ENCODE peak calls at places on chromosomes 3 and 15, in ten cellular contexts. C, N, F, L, W, E, I, M, Q and A are unnamed samples.
A peak's percentile ranks its signal among the peaks of the same experiment; 100 is the strongest.

GRCh38 chr15:49242820-49243219 is 72.8 kb downstream of the GALK2 start:
- DNase-seq in W (no peak), Q (no peak), F (no peak), N (peak; percentile 65), C (peak; percentile 22), L (peak; percentile 98), I (peak; percentile 66), M (no peak), E (no peak), A (no peak)

GRCh38 chr3:71511037-71511436 is 72.5 kb downstream of the FOXP1 start:
- DNase-seq in I (peak; percentile 83), Q (no peak), F (no peak), W (no peak), E (no peak), N (peak; percentile 75), C (no peak), L (peak; percentile 99), M (no peak), A (no peak)

GRCh38 chr15:80840173-80841130 is 61.3 kb downstream of the CEMIP start:
- DNase-seq in F (no peak), L (no peak), M (no peak), E (peak; percentile 66), C (no peak), Q (no peak), N (no peak), W (no peak), I (no peak), A (no peak)

GRCh38 chr3:94184781-94185180 is 121.9 kb downstream of the NSUN3 start:
- DNase-seq in F (no peak), L (peak; percentile 56), M (no peak), C (no peak), I (no peak), Q (peak; percentile 71), W (no peak), N (no peak), E (no peak), A (no peak)

GRCh38 chr3:149462653-149463052 is 11.8 kb upstream of the TM4SF4 start:
- DNase-seq in M (no peak), E (no peak), I (peak; percentile 66), Q (no peak), L (peak; percentile 73), W (no peak), C (no peak), F (no peak), N (no peak), A (no peak)

GRCh38 chr15:61724276-61724939 is 335.8 kb downstream of the VPS13C start:
- DNase-seq in L (no peak), W (no peak), I (no peak), Q (no peak), N (no peak), M (no peak), E (peak; percentile 42), C (no peak), F (no peak), A (no peak)

GRCh38 chr3:43810797-43811196 is 120.1 kb downstream of the ABHD5 start:
- DNase-seq in F (no peak), W (no peak), C (no peak), I (no peak), N (no peak), L (no peak), E (no peak), Q (peak; percentile 26), M (no peak), A (no peak)

GRCh38 chr3:127541320-127541719 is 49.2 kb downstream of the TPRA1 start:
- DNase-seq in N (no peak), W (no peak), L (no peak), I (no peak), E (no peak), C (no peak), M (no peak), F (no peak), Q (no peak), A (no peak)

GRCh38 chr15:68704496-68705021 is 116.1 kb downstream of the ANP32A start:
- DNase-seq in N (peak; percentile 84), E (no peak), C (peak; percentile 15), I (no peak), M (no peak), Q (no peak), L (peak; percentile 27), W (no peak), F (no peak), A (no peak)

GRCh38 chr15:55846108-55846707 is 103.3 kb upstream of the PRTG start:
- DNase-seq in L (peak; percentile 67), I (peak; percentile 92), F (no peak), Q (peak; percentile 84), W (peak; percentile 46), E (no peak), N (peak; percentile 90), C (peak; percentile 66), M (peak; percentile 81), A (no peak)

GRCh38 chr3:152455989-152456388 is 187.3 kb downstream of the MBNL1 start:
- DNase-seq in L (no peak), Q (no peak), N (no peak), M (no peak), C (no peak), E (no peak), W (no peak), F (no peak), I (no peak), A (no peak)
- H3K27me3 ChIP-seq in L (no peaks in the 10 kb centered on the region), Q (no peaks in the 10 kb centered on the region), N (no peaks in the 10 kb centered on the region), M (no peaks in the 10 kb centered on the region), C (no peaks in the 10 kb centered on the region), E (no peaks in the 10 kb centered on the region), W (no peaks in the 10 kb centered on the region), F (no peaks in the 10 kb centered on the region), I (no peaks in the 10 kb centered on the region), A (no peaks in the 10 kb centered on the region)

GRCh38 chr15:88802991-88803240 is 320 bp upstream of the ACAN start:
- DNase-seq in F (no peak), W (no peak), M (no peak), N (no peak), L (no peak), E (peak; percentile 67), Q (no peak), C (no peak), I (peak; percentile 41), A (no peak)
- H3K27me3 ChIP-seq in F (no peaks in the 10 kb centered on the region), W (peaks cover 37% of the 10 kb centered on the region), M (peaks cover 32% of the 10 kb centered on the region), N (peaks cover 30% of the 10 kb centered on the region), L (peaks cover 41% of the 10 kb centered on the region), E (no peaks in the 10 kb centered on the region), Q (peaks cover 26% of the 10 kb centered on the region), C (peaks cover 47% of the 10 kb centered on the region), I (peaks cover 41% of the 10 kb centered on the region), A (peaks cover 82% of the 10 kb centered on the region)

DNA sequence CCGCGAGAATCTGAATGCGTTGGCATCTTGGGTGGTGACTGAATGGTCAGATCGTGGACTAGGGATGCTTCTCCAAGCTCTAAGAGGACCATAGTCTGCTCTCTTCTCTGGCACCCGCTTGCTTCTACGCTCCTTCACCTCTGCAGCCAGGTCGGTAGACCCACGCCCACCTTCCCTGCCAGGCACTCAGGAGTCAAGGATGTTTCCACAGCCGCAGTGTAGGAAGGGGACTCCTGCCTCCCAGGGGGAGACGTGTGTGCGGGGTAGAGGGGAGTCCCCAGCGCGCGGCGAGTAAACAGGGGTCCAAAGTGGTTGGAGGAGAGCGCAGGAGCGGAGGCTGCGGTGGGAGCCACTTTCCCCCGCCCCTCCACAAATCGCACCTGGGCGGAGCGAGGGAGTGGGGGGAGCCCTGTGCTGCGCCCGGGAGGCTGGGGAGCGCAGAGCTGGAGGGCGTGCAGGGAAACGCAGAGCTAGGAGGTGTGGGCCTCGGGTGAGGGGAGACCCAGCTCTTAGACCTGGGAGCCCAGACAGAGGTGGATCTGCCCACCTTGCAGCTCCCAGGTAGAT is 1.7 kb downstream of the LRRC3B start:
- DNase-seq in C (no peak), W (peak; percentile 59), I (no peak), F (no peak), N (peak; percentile 38), M (no peak), Q (no peak), E (peak; percentile 57), L (no peak), A (no peak)
- H3K27me3 ChIP-seq in C (peaks cover 68% of the 10 kb centered on the region), W (peaks cover 46% of the 10 kb centered on the region), I (peaks cover 21% of the 10 kb centered on the region), F (no peaks in the 10 kb centered on the region), N (peaks cover 11% of the 10 kb centered on the region), M (no peaks in the 10 kb centered on the region), Q (peaks cover 4% of the 10 kb centered on the region), E (no peaks in the 10 kb centered on the region), L (no peaks in the 10 kb centered on the region), A (peaks cover 31% of the 10 kb centered on the region)

DNA sequence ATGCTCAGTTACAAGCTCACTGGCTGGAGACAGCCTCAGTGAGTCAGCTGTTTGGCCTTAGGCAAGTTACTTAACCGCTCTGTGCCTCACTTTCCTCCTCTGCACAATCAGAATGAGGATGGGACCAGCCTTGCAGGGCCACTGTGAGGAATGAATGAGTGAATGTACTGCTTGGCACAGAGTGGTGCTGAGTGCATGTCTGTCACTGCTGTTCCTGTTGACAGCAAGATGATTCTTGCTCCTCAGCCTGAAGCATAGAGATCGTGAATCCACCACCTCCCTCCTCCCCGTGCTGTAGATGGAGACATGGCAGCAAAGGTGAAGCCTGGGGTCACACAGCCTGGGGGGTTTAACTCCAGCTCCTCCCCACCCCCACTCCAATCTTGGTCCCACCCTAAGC is 14.6 kb upstream of the GRIP2 start:
- DNase-seq in Q (no peak), F (no peak), C (no peak), I (no peak), W (no peak), M (no peak), E (no peak), N (no peak), L (no peak), A (no peak)
- H3K27me3 ChIP-seq in Q (no peaks in the 10 kb centered on the region), F (no peaks in the 10 kb centered on the region), C (no peaks in the 10 kb centered on the region), I (peaks cover 46% of the 10 kb centered on the region), W (no peaks in the 10 kb centered on the region), M (peaks cover 6% of the 10 kb centered on the region), E (no peaks in the 10 kb centered on the region), N (no peaks in the 10 kb centered on the region), L (no peaks in the 10 kb centered on the region), A (peaks cover 19% of the 10 kb centered on the region)

GRCh38 chr15:98425173-98425572 is 223.2 kb upstream of the IGF1R start:
- DNase-seq in W (no peak), L (no peak), I (no peak), E (no peak), N (no peak), C (no peak), F (no peak), Q (no peak), M (no peak), A (no peak)
- H3K27me3 ChIP-seq in W (peaks cover 14% of the 10 kb centered on the region), L (no peaks in the 10 kb centered on the region), I (peaks cover 62% of the 10 kb centered on the region), E (no peaks in the 10 kb centered on the region), N (peaks cover 10% of the 10 kb centered on the region), C (peaks cover 82% of the 10 kb centered on the region), F (no peaks in the 10 kb centered on the region), Q (peaks cover 57% of the 10 kb centered on the region), M (peaks cover 2% of the 10 kb centered on the region), A (peaks cover 41% of the 10 kb centered on the region)

GRCh38 chr15:89375093-89376062 is 40.8 kb upstream of the POLG start:
- DNase-seq in F (no peak), I (no peak), Q (no peak), M (no peak), C (no peak), W (peak; percentile 43), L (no peak), E (no peak), N (no peak), A (no peak)
- H3K27me3 ChIP-seq in F (peaks cover 5% of the 10 kb centered on the region), I (peaks cover 89% of the 10 kb centered on the region), Q (peaks cover 5% of the 10 kb centered on the region), M (peaks cover 52% of the 10 kb centered on the region), C (peaks cover 74% of the 10 kb centered on the region), W (peaks cover 96% of the 10 kb centered on the region), L (peaks cover 81% of the 10 kb centered on the region), E (no peaks in the 10 kb centered on the region), N (peaks cover 94% of the 10 kb centered on the region), A (peaks cover 98% of the 10 kb centered on the region)